ENCODE peak calls at places on chromosomes 3 and 15, in seven cellular contexts. One of them, this sample, is unnamed.

GRCh38 chr3:69433016-69433937 is 47.4 kb upstream of the FRMD4B start:
- DNase-seq in Panc1: no peak
- DNase-seq in lower leg skin: no peak
- DNase-seq in CD8-positive, alpha-beta T cell: no peak
- DNase-seq in A549: no peak
- DNase-seq in cardiac fibroblast: no peak
- DNase-seq in AG10803: no peak
- DNase-seq in this sample: no peak

GRCh38 chr3:42855219-42855546 is 20.5 kb downstream of the CYP8B1 start:
- DNase-seq in Panc1: no peak
- DNase-seq in lower leg skin: no peak
- DNase-seq in CD8-positive, alpha-beta T cell: no peak
- DNase-seq in A549: no peak
- DNase-seq in cardiac fibroblast: no peak
- DNase-seq in AG10803: no peak
- DNase-seq in this sample: no peak

GRCh38 chr15:77631790-77632551 is 741 bp downstream of the LINGO1 start:
- DNase-seq in Panc1: no peak
- DNase-seq in lower leg skin: no peak
- DNase-seq in CD8-positive, alpha-beta T cell: no peak
- DNase-seq in A549: peak; percentile 34
- DNase-seq in cardiac fibroblast: no peak
- DNase-seq in AG10803: no peak
- DNase-seq in this sample: peak; percentile 89

GRCh38 chr3:195752538-195753331 is 32.0 kb downstream of the MUC20 start:
- DNase-seq in Panc1: no peak
- DNase-seq in lower leg skin: no peak
- DNase-seq in CD8-positive, alpha-beta T cell: no peak
- DNase-seq in A549: no peak
- DNase-seq in cardiac fibroblast: no peak
- DNase-seq in AG10803: no peak
- DNase-seq in this sample: peak; percentile 73

GRCh38 chr3:61688307-61688695 is 126.9 kb downstream of the PTPRG start:
- DNase-seq in Panc1: no peak
- DNase-seq in lower leg skin: no peak
- DNase-seq in CD8-positive, alpha-beta T cell: no peak
- DNase-seq in A549: no peak
- DNase-seq in cardiac fibroblast: no peak
- DNase-seq in AG10803: no peak
- DNase-seq in this sample: no peak

GRCh38 chr3:99529265-99529664 is 109.1 kb upstream of the COL8A1 start:
- DNase-seq in Panc1: no peak
- DNase-seq in lower leg skin: no peak
- DNase-seq in CD8-positive, alpha-beta T cell: no peak
- DNase-seq in A549: no peak
- DNase-seq in cardiac fibroblast: no peak
- DNase-seq in AG10803: no peak
- DNase-seq in this sample: no peak

GRCh38 chr3:38493019-38493418 is 3.1 kb upstream of the EXOG start:
- DNase-seq in Panc1: no peak
- DNase-seq in lower leg skin: no peak
- DNase-seq in CD8-positive, alpha-beta T cell: no peak
- DNase-seq in A549: no peak
- DNase-seq in cardiac fibroblast: peak; percentile 50
- DNase-seq in AG10803: peak; percentile 52
- DNase-seq in this sample: no peak

GRCh38 chr15:95556866-95557225 is 773.7 kb upstream of the NR2F2 start:
- DNase-seq in Panc1: no peak
- DNase-seq in lower leg skin: no peak
- DNase-seq in CD8-positive, alpha-beta T cell: no peak
- DNase-seq in A549: no peak
- DNase-seq in cardiac fibroblast: peak; percentile 77
- DNase-seq in AG10803: no peak
- DNase-seq in this sample: no peak

GRCh38 chr3:101144080-101144479 is 150.9 kb upstream of the ABI3BP start:
- DNase-seq in Panc1: no peak
- DNase-seq in lower leg skin: no peak
- DNase-seq in CD8-positive, alpha-beta T cell: no peak
- DNase-seq in A549: no peak
- DNase-seq in cardiac fibroblast: no peak
- DNase-seq in AG10803: no peak
- DNase-seq in this sample: no peak

GRCh38 chr15:65054333-65055200 is 9.4 kb downstream of the SLC51B start:
- DNase-seq in Panc1: no peak
- DNase-seq in lower leg skin: peak; percentile 92
- DNase-seq in CD8-positive, alpha-beta T cell: peak; percentile 26
- DNase-seq in A549: peak; percentile 93
- DNase-seq in cardiac fibroblast: peak; percentile 76
- DNase-seq in AG10803: peak; percentile 60
- DNase-seq in this sample: peak; percentile 92

DNA sequence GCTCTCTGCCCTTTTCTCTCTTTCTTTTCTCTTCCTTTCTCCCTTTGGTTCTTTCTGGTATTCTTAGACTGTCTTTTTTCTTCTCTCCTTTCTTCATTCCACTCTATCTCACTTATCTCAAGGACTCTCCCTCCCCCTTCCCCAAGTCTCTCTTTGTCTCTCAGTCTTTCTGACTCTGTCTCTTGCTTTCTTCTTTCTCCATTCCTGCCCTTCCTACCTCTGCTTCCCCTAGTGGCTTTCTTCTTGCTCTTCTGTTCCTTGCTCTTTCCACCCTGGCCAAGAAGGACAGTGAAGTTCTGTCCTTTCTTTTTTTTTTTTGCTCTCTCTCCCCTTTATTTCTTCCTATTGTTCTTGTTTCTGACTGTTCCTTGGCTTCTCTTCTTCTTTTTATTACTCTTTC is 22.3 kb upstream of the RPL39L start:
- DNase-seq in Panc1: no peak
- DNase-seq in lower leg skin: no peak
- DNase-seq in CD8-positive, alpha-beta T cell: no peak
- DNase-seq in A549: no peak
- DNase-seq in cardiac fibroblast: no peak
- DNase-seq in AG10803: no peak
- DNase-seq in this sample: no peak
- H3K4me3 ChIP-seq in Panc1: no peak overlapping the region
- H3K4me3 ChIP-seq in lower leg skin: no peak overlapping the region
- H3K4me3 ChIP-seq in CD8-positive, alpha-beta T cell: no peak overlapping the region
- H3K4me3 ChIP-seq in A549: no peak overlapping the region
- H3K4me3 ChIP-seq in cardiac fibroblast: no peak overlapping the region
- H3K4me3 ChIP-seq in AG10803: no peak overlapping the region
- H3K4me3 ChIP-seq in this sample: no peak overlapping the region

GRCh38 chr3:11154036-11154952 is at the start of gene HRH1:
- DNase-seq in Panc1: no peak
- DNase-seq in lower leg skin: no peak
- DNase-seq in CD8-positive, alpha-beta T cell: no peak
- DNase-seq in A549: no peak
- DNase-seq in cardiac fibroblast: peak; percentile 41
- DNase-seq in AG10803: no peak
- DNase-seq in this sample: peak; percentile 81

GRCh38 chr3:11157406-11157805 is 3.1 kb downstream of the HRH1 start:
- DNase-seq in Panc1: no peak
- DNase-seq in lower leg skin: no peak
- DNase-seq in CD8-positive, alpha-beta T cell: no peak
- DNase-seq in A549: no peak
- DNase-seq in cardiac fibroblast: no peak
- DNase-seq in AG10803: no peak
- DNase-seq in this sample: no peak

GRCh38 chr3:11156026-11156410 is 1.7 kb downstream of the HRH1 start:
- DNase-seq in Panc1: no peak
- DNase-seq in lower leg skin: no peak
- DNase-seq in CD8-positive, alpha-beta T cell: no peak
- DNase-seq in A549: no peak
- DNase-seq in cardiac fibroblast: no peak
- DNase-seq in AG10803: no peak
- DNase-seq in this sample: no peak

GRCh38 chr3:11154953-11155325 is 646 bp downstream of the HRH1 start:
- DNase-seq in Panc1: no peak
- DNase-seq in lower leg skin: no peak
- DNase-seq in CD8-positive, alpha-beta T cell: no peak
- DNase-seq in A549: no peak
- DNase-seq in cardiac fibroblast: no peak
- DNase-seq in AG10803: no peak
- DNase-seq in this sample: peak; percentile 77

GRCh38 chr3:11155341-11156025 is 1.2 kb downstream of the HRH1 start:
- DNase-seq in Panc1: peak; percentile 20
- DNase-seq in lower leg skin: peak; percentile 94
- DNase-seq in CD8-positive, alpha-beta T cell: no peak
- DNase-seq in A549: peak; percentile 87
- DNase-seq in cardiac fibroblast: peak; percentile 84
- DNase-seq in AG10803: peak; percentile 84
- DNase-seq in this sample: peak; percentile 84
- H3K4me3 ChIP-seq in Panc1: peak overlapping the region; percentile 71
- H3K4me3 ChIP-seq in lower leg skin: no peak overlapping the region
- H3K4me3 ChIP-seq in CD8-positive, alpha-beta T cell: no peak overlapping the region
- H3K4me3 ChIP-seq in A549: peak overlapping the region; percentile 56
- H3K4me3 ChIP-seq in cardiac fibroblast: peak overlapping the region; percentile 80
- H3K4me3 ChIP-seq in AG10803: peak overlapping the region; percentile 87
- H3K4me3 ChIP-seq in this sample: peak overlapping the region; percentile 42

GRCh38 chr15:41703120-41703519 is 42.9 kb downstream of the MGA start:
- DNase-seq in Panc1: no peak
- DNase-seq in lower leg skin: no peak
- DNase-seq in CD8-positive, alpha-beta T cell: no peak
- DNase-seq in A549: no peak
- DNase-seq in cardiac fibroblast: no peak
- DNase-seq in AG10803: no peak
- DNase-seq in this sample: no peak

GRCh38 chr15:41695750-41696436 is 35.7 kb downstream of the MGA start:
- DNase-seq in Panc1: no peak
- DNase-seq in lower leg skin: no peak
- DNase-seq in CD8-positive, alpha-beta T cell: peak; percentile 7
- DNase-seq in A549: peak; percentile 8
- DNase-seq in cardiac fibroblast: peak; percentile 79
- DNase-seq in AG10803: no peak
- DNase-seq in this sample: peak; percentile 41

GRCh38 chr15:41693757-41694156 is 33.6 kb downstream of the MGA start:
- DNase-seq in Panc1: no peak
- DNase-seq in lower leg skin: no peak
- DNase-seq in CD8-positive, alpha-beta T cell: no peak
- DNase-seq in A549: no peak
- DNase-seq in cardiac fibroblast: no peak
- DNase-seq in AG10803: no peak
- DNase-seq in this sample: no peak

GRCh38 chr15:41698779-41699178 is 38.6 kb downstream of the MGA start:
- DNase-seq in Panc1: no peak
- DNase-seq in lower leg skin: no peak
- DNase-seq in CD8-positive, alpha-beta T cell: no peak
- DNase-seq in A549: no peak
- DNase-seq in cardiac fibroblast: peak; percentile 32
- DNase-seq in AG10803: peak; percentile 37
- DNase-seq in this sample: no peak
- H3K4me3 ChIP-seq in Panc1: no peak overlapping the region
- H3K4me3 ChIP-seq in lower leg skin: no peak overlapping the region
- H3K4me3 ChIP-seq in CD8-positive, alpha-beta T cell: no peak overlapping the region
- H3K4me3 ChIP-seq in A549: no peak overlapping the region
- H3K4me3 ChIP-seq in cardiac fibroblast: no peak overlapping the region
- H3K4me3 ChIP-seq in AG10803: no peak overlapping the region
- H3K4me3 ChIP-seq in this sample: no peak overlapping the region

GRCh38 chr3:139617656-139618268 is 60.0 kb downstream of the NMNAT3 start:
- DNase-seq in Panc1: no peak
- DNase-seq in lower leg skin: no peak
- DNase-seq in CD8-positive, alpha-beta T cell: no peak
- DNase-seq in A549: no peak
- DNase-seq in cardiac fibroblast: no peak
- DNase-seq in AG10803: no peak
- DNase-seq in this sample: no peak
- H3K4me3 ChIP-seq in Panc1: no peak overlapping the region
- H3K4me3 ChIP-seq in lower leg skin: no peak overlapping the region
- H3K4me3 ChIP-seq in CD8-positive, alpha-beta T cell: no peak overlapping the region
- H3K4me3 ChIP-seq in A549: no peak overlapping the region
- H3K4me3 ChIP-seq in cardiac fibroblast: no peak overlapping the region
- H3K4me3 ChIP-seq in AG10803: no peak overlapping the region
- H3K4me3 ChIP-seq in this sample: no peak overlapping the region

GRCh38 chr3:129890125-129890524 is 3.4 kb downstream of the TMCC1 start:
- DNase-seq in Panc1: no peak
- DNase-seq in lower leg skin: no peak
- DNase-seq in CD8-positive, alpha-beta T cell: no peak
- DNase-seq in A549: no peak
- DNase-seq in cardiac fibroblast: no peak
- DNase-seq in AG10803: no peak
- DNase-seq in this sample: no peak
- H3K4me3 ChIP-seq in Panc1: no peak overlapping the region
- H3K4me3 ChIP-seq in lower leg skin: no peak overlapping the region
- H3K4me3 ChIP-seq in CD8-positive, alpha-beta T cell: no peak overlapping the region
- H3K4me3 ChIP-seq in A549: no peak overlapping the region
- H3K4me3 ChIP-seq in cardiac fibroblast: no peak overlapping the region
- H3K4me3 ChIP-seq in AG10803: no peak overlapping the region
- H3K4me3 ChIP-seq in this sample: no peak overlapping the region

DNA sequence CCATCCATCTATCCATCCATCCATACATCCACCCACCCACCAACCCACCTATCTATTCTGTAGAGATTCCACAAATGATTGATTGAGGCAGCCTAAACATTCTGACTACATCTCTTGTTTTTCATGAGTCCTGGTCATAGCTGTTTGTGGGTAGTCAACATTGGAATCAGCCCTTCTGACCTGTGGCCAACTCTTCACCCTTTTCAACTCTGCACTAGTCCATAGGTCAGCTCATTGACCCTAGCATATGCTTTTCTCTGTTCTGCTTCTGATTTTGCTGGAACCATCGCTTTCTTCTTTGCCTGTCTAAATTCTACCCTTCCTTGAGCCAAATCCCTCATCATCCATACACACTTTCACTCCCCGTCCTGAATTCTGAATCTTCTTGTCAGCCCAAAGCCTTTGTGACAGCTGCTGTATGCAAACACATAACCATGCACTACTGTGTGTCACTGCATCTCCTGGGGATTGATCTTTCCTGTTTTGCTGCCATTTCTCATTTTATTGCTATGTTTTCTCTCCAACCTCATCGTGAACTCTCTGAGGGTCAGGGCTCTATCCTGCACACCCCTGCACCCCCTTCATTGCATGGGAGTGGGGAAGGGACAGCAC is 16.8 kb upstream of the KCTD6 start:
- DNase-seq in Panc1: no peak
- DNase-seq in lower leg skin: no peak
- DNase-seq in CD8-positive, alpha-beta T cell: no peak
- DNase-seq in A549: no peak
- DNase-seq in cardiac fibroblast: no peak
- DNase-seq in AG10803: no peak
- DNase-seq in this sample: no peak
- H3K4me3 ChIP-seq in Panc1: no peak overlapping the region
- H3K4me3 ChIP-seq in lower leg skin: no peak overlapping the region
- H3K4me3 ChIP-seq in CD8-positive, alpha-beta T cell: no peak overlapping the region
- H3K4me3 ChIP-seq in A549: no peak overlapping the region
- H3K4me3 ChIP-seq in cardiac fibroblast: no peak overlapping the region
- H3K4me3 ChIP-seq in AG10803: no peak overlapping the region
- H3K4me3 ChIP-seq in this sample: no peak overlapping the region